ENCODE peak calls at places on chromosomes 2 and 18, in nine cellular contexts. E is K562, Q is A549, U is SK-N-SH, N is stomach, B is HepG2, S is sigmoid colon, Z is tibial nerve, X is suprapubic skin. O is an unnamed sample.

GRCh38 chr18:23229472-23229871 is 94.2 kb downstream of the CABLES1 start:
- DNase-seq in E (no peak), N (no peak), S (no peak), Q (no peak), Z (no peak), X (no peak), U (no peak), B (no peak), O (no peak)

GRCh38 chr2:149329470-149330126 is 789 bp upstream of the LYPD6 start:
- DNase-seq in S (peak; percentile 66), B (peak; percentile 19), Q (peak; percentile 51), U (peak; percentile 83), Z (no peak), X (no peak), N (peak; percentile 53), E (no peak), O (peak; percentile 34)

GRCh38 chr2:68860111-68860510 is 11.1 kb downstream of the BMP10 start:
- DNase-seq in B (no peak), U (peak; percentile 21), X (no peak), N (no peak), E (no peak), S (no peak), Z (no peak), Q (no peak), O (no peak)

GRCh38 chr2:84906900-84907714 is 1.7 kb downstream of the TMSB10 start:
- DNase-seq in U (peak; percentile 70), Z (no peak), B (peak; percentile 57), S (peak; percentile 83), Q (peak; percentile 93), X (no peak), N (no peak), E (peak; percentile 62), O (peak; percentile 71)

GRCh38 chr2:23445450-23445868 is 60.5 kb downstream of the KLHL29 start:
- DNase-seq in Q (no peak), X (no peak), U (no peak), N (no peak), Z (no peak), B (no peak), E (no peak), S (no peak), O (no peak)

GRCh38 chr2:10620481-10620880 is 69.3 kb downstream of the NOL10 start:
- DNase-seq in B (no peak), X (no peak), U (no peak), N (no peak), S (no peak), Q (no peak), E (no peak), Z (no peak), O (no peak)

GRCh38 chr2:160321025-160321424 is 121.0 kb upstream of the ITGB6 start:
- DNase-seq in E (no peak), Q (no peak), Z (no peak), S (no peak), U (no peak), X (no peak), N (peak; percentile 54), B (no peak), O (no peak)

GRCh38 chr2:8436585-8436984 is 245.3 kb upstream of the ID2 start:
- DNase-seq in Z (no peak), S (peak; percentile 25), X (no peak), E (no peak), N (no peak), Q (no peak), U (no peak), B (no peak), O (no peak)

GRCh38 chr18:13566941-13567762 is 159.2 kb downstream of the FAM210A start:
- DNase-seq in S (peak; percentile 82), X (no peak), N (no peak), Z (no peak), B (no peak), E (no peak), Q (no peak), U (no peak), O (no peak)

GRCh38 chr2:45134726-45135125 is 125.5 kb upstream of the SIX2 start:
- DNase-seq in Q (no peak), U (no peak), B (no peak), E (no peak), S (no peak), N (no peak), Z (no peak), X (no peak), O (no peak)

GRCh38 chr2:2641541-2642410 is 310.7 kb upstream of the MYT1L start:
- DNase-seq in X (no peak), B (peak; percentile 39), E (no peak), N (no peak), Z (no peak), U (peak; percentile 23), Q (no peak), S (peak; percentile 45), O (no peak)

GRCh38 chr2:173126819-173127218 is 51.2 kb downstream of the MAP3K20 start:
- DNase-seq in X (no peak), Z (no peak), B (no peak), Q (no peak), N (no peak), S (no peak), U (no peak), E (no peak), O (no peak)

GRCh38 chr18:42190643-42191042 is 235.6 kb downstream of the PIK3C3 start:
- DNase-seq in Q (no peak), E (no peak), Z (no peak), B (no peak), X (no peak), N (no peak), S (no peak), U (no peak), O (no peak)

GRCh38 chr2:46690825-46691224 is 211.5 kb downstream of the TMEM247 start:
- DNase-seq in N (no peak), Q (peak; percentile 51), S (no peak), E (peak; percentile 42), B (peak; percentile 42), U (no peak), Z (no peak), X (no peak), O (no peak)

GRCh38 chr18:23356915-23357421 is 96.1 kb upstream of the RIOK3 start:
- DNase-seq in Q (no peak), S (no peak), Z (no peak), B (peak; percentile 83), X (no peak), N (no peak), E (no peak), U (no peak), O (no peak)

GRCh38 chr18:13809521-13810252 is 14.3 kb upstream of the MC5R start:
- DNase-seq in Z (no peak), E (no peak), Q (no peak), N (no peak), S (no peak), X (no peak), B (no peak), U (no peak), O (no peak)

DNA sequence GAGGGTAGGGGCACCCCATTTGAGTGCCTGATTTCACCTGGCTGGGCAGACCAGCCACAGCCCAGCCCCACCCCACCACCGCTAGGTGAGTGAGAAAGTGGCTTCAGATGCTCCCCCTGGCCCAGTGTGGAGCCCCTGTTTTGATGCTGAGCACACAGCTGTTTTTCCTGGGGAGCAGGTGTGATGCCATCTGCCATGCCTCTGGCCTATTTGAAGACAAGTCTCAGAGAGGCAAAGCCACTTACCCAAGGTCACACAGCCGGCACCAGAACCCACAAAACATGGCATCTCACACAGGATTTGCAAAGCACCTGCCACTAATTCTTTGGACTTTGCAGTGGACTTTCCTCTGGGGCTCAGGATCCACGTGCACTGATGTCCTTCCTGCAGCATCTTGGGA is 131.3 kb downstream of the INHBB start:
- DNase-seq in B (no peak), E (no peak), X (peak; percentile 53), S (peak; percentile 53), N (no peak), Z (no peak), Q (no peak), U (no peak), O (peak; percentile 17)
- TF ChIP-seq EP300 in B (no peak), E (no peak), X (no peak), S (no peak), N (no peak), Z (no peak), Q (no peak), U (no peak), O (no peak)

DNA sequence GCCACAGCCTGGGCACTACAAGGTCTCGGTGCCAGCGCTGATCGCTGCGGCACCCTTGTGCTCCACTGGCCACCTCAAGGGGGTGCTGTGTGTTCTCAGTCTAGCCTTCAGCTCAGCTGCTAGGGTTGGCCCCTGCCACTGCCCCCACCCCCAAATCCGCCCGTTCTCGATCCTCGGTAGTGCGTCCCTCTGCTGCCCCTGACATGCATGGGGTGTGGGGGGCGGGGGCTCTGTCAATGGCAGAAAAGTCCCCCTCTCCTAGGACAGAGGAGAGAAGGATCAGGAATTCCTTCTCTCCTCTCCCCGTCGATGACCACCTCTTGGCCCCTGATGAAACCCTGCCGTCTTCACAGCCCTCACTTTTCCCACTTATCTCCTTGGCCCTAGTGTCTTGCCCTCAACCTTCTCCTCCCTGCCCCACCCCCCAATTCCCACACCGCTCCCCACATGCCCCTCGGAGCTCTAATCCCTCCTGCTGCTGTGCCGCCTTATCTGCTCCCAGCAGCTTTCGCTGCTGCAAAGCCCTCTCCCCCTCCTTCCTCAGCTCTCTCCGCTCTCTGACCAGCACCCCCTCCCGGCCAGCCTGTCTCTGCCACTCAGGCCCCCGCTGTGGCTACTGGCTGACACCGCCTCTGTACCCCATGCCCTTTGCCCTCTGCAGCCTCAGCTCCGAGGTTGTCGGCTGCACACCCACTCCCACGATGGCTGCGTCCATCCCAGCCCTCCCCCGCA is 4.3 kb upstream of the ASIC4 start:
- DNase-seq in Q (no peak), N (peak; percentile 59), X (no peak), B (peak; percentile 60), S (peak; percentile 81), U (peak; percentile 83), E (peak; percentile 95), Z (no peak), O (peak; percentile 68)
- H3K4me1 ChIP-seq in Q (peaks cover 12% of the 10 kb centered on the region), N (peaks cover 14% of the 10 kb centered on the region), X (peaks cover 32% of the 10 kb centered on the region), B (peaks cover 34% of the 10 kb centered on the region), S (no peaks in the 10 kb centered on the region), U (peaks cover 3% of the 10 kb centered on the region), E (peaks cover 98% of the 10 kb centered on the region), Z (peaks cover 56% of the 10 kb centered on the region), O (peaks cover 6% of the 10 kb centered on the region)

GRCh38 chr18:39425172-39425571 is 1859.6 kb upstream of the CELF4 start:
- DNase-seq in U (no peak), B (no peak), Z (no peak), S (no peak), N (no peak), Q (no peak), E (no peak), X (no peak), O (no peak)
- TF ChIP-seq EP300 in U (no peak), B (no peak), Z (no peak), S (no peak), N (no peak), Q (no peak), E (no peak), X (no peak), O (no peak)

DNA sequence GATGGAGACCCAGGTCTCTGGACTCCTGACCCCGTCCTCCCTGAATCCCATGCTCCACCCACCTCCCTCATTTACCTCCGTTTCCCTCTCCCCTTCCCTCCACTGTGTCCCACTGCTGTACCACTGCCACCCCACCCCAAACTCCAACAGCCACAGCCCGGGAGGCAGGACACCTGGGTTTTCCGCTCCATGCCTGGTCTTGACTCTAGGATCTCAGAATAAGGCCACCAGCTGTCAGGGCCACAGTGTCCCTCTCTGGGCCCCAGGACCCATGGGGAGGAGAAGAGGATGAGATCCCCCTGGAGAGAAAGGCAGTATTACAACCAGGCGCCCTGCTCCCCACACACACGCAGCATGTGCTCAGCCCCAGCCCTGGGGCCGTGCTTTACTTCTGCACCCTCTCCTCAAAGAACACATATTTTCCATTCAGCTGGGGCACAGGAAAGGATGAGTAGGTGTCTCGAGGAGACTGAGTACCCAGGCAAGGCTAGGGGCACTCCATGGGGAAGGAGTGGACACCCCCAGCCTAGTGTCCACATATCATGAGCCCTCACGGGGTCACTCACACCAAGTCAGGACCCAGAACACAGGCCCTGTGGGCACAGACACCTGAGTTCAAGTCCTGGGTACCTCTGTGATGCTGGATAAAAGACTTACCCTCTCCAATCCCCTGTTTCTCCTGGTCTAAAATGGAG is 700 bp downstream of the RUFY4 start:
- DNase-seq in S (no peak), E (no peak), Z (no peak), Q (no peak), U (no peak), N (no peak), X (no peak), B (no peak), O (no peak)
- H3K4me1 ChIP-seq in S (no peaks in the 10 kb centered on the region), E (no peaks in the 10 kb centered on the region), Z (peaks cover 8% of the 10 kb centered on the region), Q (no peaks in the 10 kb centered on the region), U (no peaks in the 10 kb centered on the region), N (no peaks in the 10 kb centered on the region), X (peaks cover 8% of the 10 kb centered on the region), B (no peaks in the 10 kb centered on the region), O (peaks cover 2% of the 10 kb centered on the region)

O was measured in ovary.